ENCODE peak calls at places on chromosomes 16 and 17, in six cellular contexts. One of them, this sample, is unnamed.

GRCh38 chr16:14462811-14463210 is 167.2 kb downstream of the PARN start:
- DNase-seq in body of pancreas: no peak
- DNase-seq in activated B cell treated with CpG ODN at 0.5 μM for 24 hours: no peak
- DNase-seq in activated T-cell treated with anti-CD3 and anti-CD28 coated beads for 1 hour: no peak
- DNase-seq in HFF-Myc: no peak
- DNase-seq in germinal center: no peak
- DNase-seq in this sample: peak

GRCh38 chr17:81906476-81907218 is 4.6 kb downstream of the PCYT2 start:
- DNase-seq in body of pancreas: no peak
- DNase-seq in activated B cell treated with CpG ODN at 0.5 μM for 24 hours: no peak
- DNase-seq in activated T-cell treated with anti-CD3 and anti-CD28 coated beads for 1 hour: no peak
- DNase-seq in HFF-Myc: no peak
- DNase-seq in germinal center: no peak
- DNase-seq in this sample: no peak

GRCh38 chr16:77223184-77223583 is 24.0 kb downstream of the SYCE1L start:
- DNase-seq in body of pancreas: no peak
- DNase-seq in activated B cell treated with CpG ODN at 0.5 μM for 24 hours: no peak
- DNase-seq in activated T-cell treated with anti-CD3 and anti-CD28 coated beads for 1 hour: no peak
- DNase-seq in HFF-Myc: no peak
- DNase-seq in germinal center: peak
- DNase-seq in this sample: no peak

GRCh38 chr17:74840989-74841666 is 18.6 kb downstream of the GRIN2C start:
- DNase-seq in body of pancreas: no peak
- DNase-seq in activated B cell treated with CpG ODN at 0.5 μM for 24 hours: no peak
- DNase-seq in activated T-cell treated with anti-CD3 and anti-CD28 coated beads for 1 hour: no peak
- DNase-seq in HFF-Myc: no peak
- DNase-seq in germinal center: no peak
- DNase-seq in this sample: peak

GRCh38 chr16:13559624-13560023 is 360.3 kb upstream of the ERCC4 start:
- DNase-seq in body of pancreas: no peak
- DNase-seq in activated B cell treated with CpG ODN at 0.5 μM for 24 hours: no peak
- DNase-seq in activated T-cell treated with anti-CD3 and anti-CD28 coated beads for 1 hour: no peak
- DNase-seq in HFF-Myc: no peak
- DNase-seq in germinal center: no peak
- DNase-seq in this sample: no peak

GRCh38 chr16:75203667-75204409 is 3.1 kb downstream of the CTRB2 start:
- DNase-seq in body of pancreas: peak
- DNase-seq in activated B cell treated with CpG ODN at 0.5 μM for 24 hours: no peak
- DNase-seq in activated T-cell treated with anti-CD3 and anti-CD28 coated beads for 1 hour: no peak
- DNase-seq in HFF-Myc: no peak
- DNase-seq in germinal center: no peak
- DNase-seq in this sample: no peak

GRCh38 chr16:27792486-27793275 is 242.7 kb downstream of the KATNIP start:
- DNase-seq in body of pancreas: no peak
- DNase-seq in activated B cell treated with CpG ODN at 0.5 μM for 24 hours: no peak
- DNase-seq in activated T-cell treated with anti-CD3 and anti-CD28 coated beads for 1 hour: no peak
- DNase-seq in HFF-Myc: no peak
- DNase-seq in germinal center: no peak
- DNase-seq in this sample: no peak

GRCh38 chr17:44308865-44309264 is 464 bp downstream of the RUNDC3A start:
- DNase-seq in body of pancreas: no peak
- DNase-seq in activated B cell treated with CpG ODN at 0.5 μM for 24 hours: no peak
- DNase-seq in activated T-cell treated with anti-CD3 and anti-CD28 coated beads for 1 hour: no peak
- DNase-seq in HFF-Myc: no peak
- DNase-seq in germinal center: no peak
- DNase-seq in this sample: no peak

GRCh38 chr17:41563607-41564006 is 8.3 kb downstream of the KRT9 start:
- DNase-seq in body of pancreas: no peak
- DNase-seq in activated B cell treated with CpG ODN at 0.5 μM for 24 hours: no peak
- DNase-seq in activated T-cell treated with anti-CD3 and anti-CD28 coated beads for 1 hour: no peak
- DNase-seq in HFF-Myc: no peak
- DNase-seq in germinal center: no peak
- DNase-seq in this sample: no peak

GRCh38 chr16:90020838-90021382 is 1.7 kb upstream of the DBNDD1 start:
- DNase-seq in body of pancreas: no peak
- DNase-seq in activated B cell treated with CpG ODN at 0.5 μM for 24 hours: no peak
- DNase-seq in activated T-cell treated with anti-CD3 and anti-CD28 coated beads for 1 hour: no peak
- DNase-seq in HFF-Myc: no peak
- DNase-seq in germinal center: no peak
- DNase-seq in this sample: no peak

GRCh38 chr17:48351916-48352332 is 78.1 kb downstream of the SKAP1 start:
- DNase-seq in body of pancreas: no peak
- DNase-seq in activated B cell treated with CpG ODN at 0.5 μM for 24 hours: no peak
- DNase-seq in activated T-cell treated with anti-CD3 and anti-CD28 coated beads for 1 hour: no peak
- DNase-seq in HFF-Myc: peak
- DNase-seq in germinal center: peak
- DNase-seq in this sample: peak